ENCODE peak calls at places on chromosomes 2 and 18, in seven cellular contexts. P, A, E, R, T, O and C are unnamed samples.

GRCh38 chr2:207995887-207996286 is 29.4 kb downstream of the PLEKHM3 start:
- DNase-seq in P (no peak), A (no peak), E (no peak), R (no peak), T (peak), O (peak), C (no peak)

GRCh38 chr18:46942646-46943045 is 25.2 kb downstream of the KATNAL2 start:
- DNase-seq in P (no peak), A (no peak), E (no peak), R (no peak), T (no peak), O (no peak), C (no peak)

GRCh38 chr2:145284551-145284950 is 764.6 kb upstream of the ZEB2 start:
- DNase-seq in P (no peak), A (no peak), E (no peak), R (no peak), T (no peak), O (peak), C (no peak)

GRCh38 chr2:120912101-120912985 is 176.7 kb downstream of the GLI2 start:
- DNase-seq in P (no peak), A (no peak), E (no peak), R (no peak), T (peak), O (peak), C (no peak)

GRCh38 chr2:66929632-66930385 is 467.3 kb upstream of the ETAA1 start:
- DNase-seq in P (no peak), A (peak), E (no peak), R (no peak), T (peak), O (peak), C (no peak)

GRCh38 chr2:113390133-113390849 is 47.2 kb upstream of the ZNG1B start:
- DNase-seq in P (no peak), A (peak), E (peak), R (peak), T (peak), O (peak), C (no peak)

GRCh38 chr2:132568679-132569078 is 101.3 kb downstream of the LYPD1 start:
- DNase-seq in P (no peak), A (no peak), E (no peak), R (no peak), T (no peak), O (no peak), C (no peak)

GRCh38 chr2:40256649-40257048 is 195.2 kb downstream of the SLC8A1 start:
- DNase-seq in P (no peak), A (no peak), E (no peak), R (no peak), T (no peak), O (no peak), C (no peak)

GRCh38 chr2:213251618-213252017 is 32.6 kb upstream of the SPAG16 start:
- DNase-seq in P (peak), A (no peak), E (no peak), R (no peak), T (peak), O (peak), C (peak)

GRCh38 chr2:218813771-218814460 is 17.7 kb downstream of the PRKAG3 start:
- DNase-seq in P (no peak), A (no peak), E (no peak), R (no peak), T (no peak), O (no peak), C (no peak)

GRCh38 chr2:201852878-201853415 is 46.6 kb downstream of the CDK15 start:
- DNase-seq in P (peak), A (no peak), E (no peak), R (no peak), T (no peak), O (no peak), C (no peak)

GRCh38 chr2:12732663-12733062 is 15.9 kb downstream of the TRIB2 start:
- DNase-seq in P (no peak), A (no peak), E (no peak), R (no peak), T (no peak), O (no peak), C (no peak)

GRCh38 chr18:36942264-36942663 is 113.3 kb downstream of the KIAA1328 start:
- DNase-seq in P (peak), A (no peak), E (peak), R (no peak), T (no peak), O (peak), C (peak)

GRCh38 chr2:159506764-159507406 is 109.5 kb downstream of the BAZ2B start:
- DNase-seq in P (no peak), A (no peak), E (no peak), R (no peak), T (peak), O (no peak), C (no peak)

GRCh38 chr2:137689549-137689948 is 274.7 kb upstream of the HNMT start:
- DNase-seq in P (no peak), A (no peak), E (no peak), R (no peak), T (no peak), O (no peak), C (no peak)

GRCh38 chr2:224958873-224959272 is 83.4 kb downstream of the DOCK10 start:
- DNase-seq in P (no peak), A (no peak), E (no peak), R (no peak), T (no peak), O (peak), C (no peak)

GRCh38 chr2:32522770-32523169 is 105.1 kb upstream of the TTC27 start:
- DNase-seq in P (no peak), A (no peak), E (no peak), R (no peak), T (no peak), O (no peak), C (no peak)

GRCh38 chr2:88016948-88017779 is 817 bp upstream of the RNU2-63P start:
- DNase-seq in P (peak), A (peak), E (no peak), R (no peak), T (no peak), O (no peak), C (peak)

GRCh38 chr2:64325477-64325851 is 128.5 kb upstream of the LGALSL start:
- DNase-seq in P (no peak), A (no peak), E (peak), R (no peak), T (no peak), O (no peak), C (no peak)

GRCh38 chr2:36329251-36329650 is 26.3 kb upstream of the CRIM1 start:
- DNase-seq in P (no peak), A (no peak), E (no peak), R (no peak), T (no peak), O (peak), C (no peak)

GRCh38 chr2:230540332-230540731 is 124.3 kb downstream of the SP100 start:
- DNase-seq in P (no peak), A (no peak), E (no peak), R (no peak), T (no peak), O (no peak), C (no peak)

GRCh38 chr18:57781128-57781463 is 22.0 kb downstream of the ATP8B1 start:
- DNase-seq in P (no peak), A (no peak), E (no peak), R (no peak), T (no peak), O (no peak), C (no peak)

GRCh38 chr18:46542545-46542944 is 114.5 kb downstream of the LOXHD1 start:
- DNase-seq in P (no peak), A (no peak), E (no peak), R (no peak), T (no peak), O (no peak), C (no peak)

GRCh38 chr18:13464432-13465125 is 246.0 kb downstream of the LDLRAD4 start:
- DNase-seq in P (no peak), A (no peak), E (peak), R (peak), T (no peak), O (no peak), C (peak)

GRCh38 chr2:134089454-134089853 is 164.4 kb upstream of the MGAT5 start:
- DNase-seq in P (no peak), A (no peak), E (no peak), R (no peak), T (no peak), O (no peak), C (no peak)

GRCh38 chr2:133193544-133193943 is 374.7 kb downstream of the NCKAP5 start:
- DNase-seq in P (no peak), A (no peak), E (no peak), R (no peak), T (no peak), O (no peak), C (no peak)

GRCh38 chr2:3745901-3746300 is 42.5 kb downstream of the DCDC2C start:
- DNase-seq in P (peak), A (no peak), E (no peak), R (no peak), T (no peak), O (no peak), C (no peak)

GRCh38 chr2:96945011-96945410 is 41.4 kb downstream of the FAM178B start:
- DNase-seq in P (peak), A (no peak), E (no peak), R (no peak), T (no peak), O (no peak), C (no peak)

GRCh38 chr18:8525692-8526091 is 83.5 kb upstream of the RAB12 start:
- DNase-seq in P (no peak), A (no peak), E (no peak), R (no peak), T (no peak), O (no peak), C (no peak)